ENCODE peak calls at places on chromosomes 13 and 19, in seven cellular contexts. J, D, T, X, Y, I and A are unnamed samples.

GRCh38 chr13:58531614-58532013 is 900.1 kb downstream of the PCDH17 start:
- DNase-seq in I (no peak), Y (no peak), J (no peak), X (no peak), T (no peak), D (no peak), A (no peak)

GRCh38 chr13:100794575-100794974 is 120.0 kb upstream of the TMTC4 start:
- DNase-seq in X (no peak), D (no peak), I (no peak), Y (no peak), J (no peak), T (no peak), A (no peak)

GRCh38 chr13:31051999-31052398 is 109.7 kb downstream of the HSPH1 start:
- DNase-seq in J (no peak), D (no peak), T (no peak), I (peak), Y (no peak), X (no peak), A (no peak)

GRCh38 chr13:103799028-103799427 is 732.8 kb upstream of the SLC10A2 start:
- DNase-seq in T (no peak), I (no peak), D (no peak), Y (no peak), X (no peak), J (no peak), A (no peak)

GRCh38 chr19:13689050-13689449 is 75.3 kb upstream of the MRI1 start:
- DNase-seq in Y (no peak), I (no peak), X (no peak), T (no peak), D (no peak), J (no peak), A (no peak)

GRCh38 chr13:68696907-68697306 is 1410.7 kb upstream of the ATXN8OS start:
- DNase-seq in X (no peak), J (no peak), Y (no peak), I (no peak), T (no peak), D (no peak), A (no peak)

GRCh38 chr13:36880961-36881360 is 39.1 kb downstream of the SMAD9 start:
- DNase-seq in I (no peak), T (no peak), D (no peak), X (no peak), J (no peak), Y (no peak), A (no peak)

GRCh38 chr19:48329167-48329891 is 4.0 kb downstream of the EMP3 start:
- DNase-seq in T (peak), D (no peak), J (no peak), I (peak), Y (peak), X (peak), A (peak)

GRCh38 chr13:20702530-20702929 is 969 bp upstream of the IL17D start:
- DNase-seq in X (peak), Y (no peak), J (peak), I (no peak), T (no peak), D (no peak), A (no peak)

GRCh38 chr19:3359850-3360493 is 6.4 kb upstream of the NFIC start:
- DNase-seq in T (no peak), I (no peak), X (no peak), Y (no peak), D (no peak), J (no peak), A (no peak)

GRCh38 chr19:52086481-52086880 is 9.1 kb downstream of the ZNF841 start:
- DNase-seq in D (no peak), T (no peak), Y (no peak), I (peak), X (no peak), J (no peak), A (no peak)

GRCh38 chr19:10881403-10882107 is 10.2 kb downstream of the CARM1 start:
- DNase-seq in J (no peak), D (no peak), I (no peak), Y (no peak), T (no peak), X (no peak), A (no peak)

GRCh38 chr13:41455725-41456419 is 1.5 kb upstream of the RGCC start:
- DNase-seq in T (no peak), X (peak), I (no peak), Y (no peak), J (no peak), D (no peak), A (no peak)

GRCh38 chr19:39924952-39925351 is 9.5 kb downstream of the FCGBP start:
- DNase-seq in I (no peak), Y (no peak), X (no peak), T (no peak), D (no peak), J (no peak), A (no peak)

GRCh38 chr19:12992729-12993128 is 2.5 kb upstream of the NFIX start:
- DNase-seq in T (no peak), D (no peak), I (no peak), J (no peak), X (no peak), Y (no peak), A (no peak)

GRCh38 chr19:30968841-30969399 is 380.3 kb downstream of the TSHZ3 start:
- DNase-seq in X (no peak), Y (no peak), D (no peak), J (no peak), I (no peak), T (no peak), A (no peak)

GRCh38 chr13:78610381-78610883 is 7.1 kb upstream of the POU4F1 start:
- DNase-seq in T (no peak), J (peak), Y (no peak), X (no peak), D (no peak), I (no peak), A (no peak)

GRCh38 chr19:14146789-14147216 is 10.4 kb upstream of the ASF1B start:
- DNase-seq in Y (no peak), D (no peak), J (no peak), X (no peak), I (peak), T (no peak), A (no peak)

GRCh38 chr19:13839193-13839937 is 37.6 kb upstream of the NANOS3 start:
- DNase-seq in X (peak), I (peak), J (no peak), D (peak), T (peak), Y (peak), A (peak)

GRCh38 chr13:76944457-76944856 is 3.9 kb upstream of the ACOD1 start:
- DNase-seq in T (no peak), Y (no peak), J (no peak), I (peak), D (no peak), X (no peak), A (no peak)

GRCh38 chr13:111262281-111262680 is 58.2 kb upstream of the TEX29 start:
- DNase-seq in J (no peak), X (no peak), D (no peak), I (no peak), T (no peak), Y (no peak), A (no peak)